ENCODE peak calls at places on chromosomes 16 and 17, in four cellular contexts. R is OCI-LY7; S is CD8-positive, alpha-beta T cell; P is stimulated activated effector memory CD8-positive, alpha-beta T cell treated with anti-CD3 and anti-CD28 coated beads, Interleukin-12 subunit alpha, Interleukin-12 subunit beta, amount 100 ng/mL, for 72 hours. H is an unnamed sample.

GRCh38 chr16:69417537-69418199 is 6.8 kb upstream of the CYB5B start:
- DNase-seq in S (no peak), R (no peak), P (no peak), H (peak)

GRCh38 chr16:88759245-88759975 is 25.6 kb downstream of the PIEZO1 start:
- DNase-seq in R (no peak), P (no peak), S (peak), H (no peak)

GRCh38 chr17:63549289-63549945 is 860 bp upstream of the DCAF7 start:
- DNase-seq in R (no peak), P (no peak), S (no peak), H (no peak)

GRCh38 chr17:10021239-10021638 is 116.2 kb upstream of the RCVRN start:
- DNase-seq in S (no peak), R (no peak), P (no peak), H (no peak)

GRCh38 chr17:50511058-50511457 is 2.8 kb downstream of the MYCBPAP start:
- DNase-seq in S (no peak), R (no peak), P (no peak), H (peak)

GRCh38 chr16:82643936-82644630 is 17.3 kb downstream of the CDH13 start:
- DNase-seq in S (no peak), P (no peak), R (no peak), H (no peak)

GRCh38 chr17:76772842-76773521 is 35.1 kb downstream of the MFSD11 start:
- DNase-seq in R (peak), S (peak), P (peak), H (peak)

GRCh38 chr16:27286446-27286845 is 17.9 kb upstream of the NSMCE1 start:
- DNase-seq in P (no peak), R (no peak), S (no peak), H (peak)

GRCh38 chr17:39963826-39964225 is 1.0 kb downstream of the GSDMA start:
- DNase-seq in S (peak), R (no peak), P (no peak), H (no peak)

GRCh38 chr16:80914379-80915078 is 92.2 kb downstream of the CMC2 start:
- DNase-seq in S (no peak), R (no peak), P (no peak), H (no peak)

GRCh38 chr16:5025171-5025632 is 8.5 kb downstream of the NAGPA start:
- DNase-seq in S (no peak), P (no peak), R (peak), H (no peak)

GRCh38 chr17:80065478-80066170 is 29.2 kb downstream of the CCDC40 start:
- DNase-seq in S (no peak), R (no peak), P (no peak), H (no peak)

GRCh38 chr17:64537488-64537887 is 30.7 kb downstream of the CEP95 start:
- DNase-seq in R (no peak), P (no peak), S (no peak), H (no peak)

GRCh38 chr17:81512560-81512983 is at the start of gene ACTG1:
- DNase-seq in P (peak), S (peak), R (peak), H (peak)

GRCh38 chr17:75135946-75136345 is 4.4 kb upstream of the NT5C start:
- DNase-seq in R (no peak), S (no peak), P (no peak), H (no peak)

H was measured in RPMI7951.